ENCODE peak calls at places on chromosomes 1 and 21, in four cellular contexts. B, G, P and Z are unnamed samples.

GRCh38 chr21:44992608-44993031 is 52.8 kb downstream of the SLX9 start:
- DNase-seq in G (no peak), P (no peak), B (no peak), Z (no peak)

GRCh38 chr1:41623736-41624135 is 139.3 kb upstream of the EDN2 start:
- DNase-seq in G (no peak), B (no peak), P (no peak), Z (no peak)

GRCh38 chr1:61087574-61087973 is 5.2 kb downstream of the NFIA start:
- DNase-seq in P (no peak), G (no peak), B (no peak), Z (no peak)

GRCh38 chr1:95323117-95323516 is 89.1 kb downstream of the RWDD3 start:
- DNase-seq in G (no peak), P (peak), B (no peak), Z (no peak)

GRCh38 chr21:44967082-44968047 is 27.5 kb downstream of the SLX9 start:
- DNase-seq in B (no peak), P (no peak), G (no peak), Z (no peak)

GRCh38 chr1:192903142-192903541 is 94.3 kb downstream of the RGS2 start:
- DNase-seq in P (no peak), G (no peak), B (no peak), Z (no peak)

GRCh38 chr1:53657891-53658396 is 81.0 kb downstream of the GLIS1 start:
- DNase-seq in P (no peak), G (no peak), B (no peak), Z (no peak)

GRCh38 chr1:23436520-23437354 is 12.2 kb upstream of the TCEA3 start:
- DNase-seq in P (no peak), B (peak), G (no peak), Z (peak)

GRCh38 chr1:94418664-94419655 is 771 bp downstream of the ABCD3 start:
- DNase-seq in B (peak), G (no peak), P (no peak), Z (peak)

GRCh38 chr1:162596514-162597170 is 35.1 kb downstream of the UAP1 start:
- DNase-seq in B (no peak), G (no peak), P (peak), Z (no peak)

GRCh38 chr1:212463565-212464270 is 31.0 kb downstream of the NENF start:
- DNase-seq in G (no peak), B (no peak), P (no peak), Z (no peak)

GRCh38 chr1:1080951-1081310 is 6.8 kb upstream of the RNF223 start:
- DNase-seq in P (no peak), B (peak), G (no peak), Z (no peak)

GRCh38 chr1:223429313-223429731 is 36.1 kb downstream of the CCDC185 start:
- DNase-seq in P (no peak), B (no peak), G (no peak), Z (no peak)

GRCh38 chr1:114428083-114428754 is 82.8 kb downstream of the TRIM33 start:
- DNase-seq in G (no peak), B (no peak), P (no peak), Z (peak)

GRCh38 chr1:162285149-162285561 is 91.5 kb downstream of the SPATA46 start:
- DNase-seq in P (peak), G (no peak), B (no peak), Z (no peak)

GRCh38 chr1:244041475-244042100 is 9.5 kb upstream of the ZBTB18 start:
- DNase-seq in B (no peak), P (no peak), G (no peak), Z (no peak)

GRCh38 chr1:231951399-231951798 is 324.8 kb downstream of the DISC1 start:
- DNase-seq in P (no peak), B (no peak), G (no peak), Z (no peak)

GRCh38 chr1:231460614-231461013 is 38.5 kb upstream of the EGLN1 start:
- DNase-seq in P (no peak), B (no peak), G (peak), Z (no peak)

GRCh38 chr1:156310962-156311361 is 11.9 kb upstream of the VHLL start:
- DNase-seq in P (no peak), G (no peak), B (no peak), Z (no peak)

GRCh38 chr1:230976825-230977747 is 1.6 kb downstream of the TTC13 start:
- DNase-seq in G (no peak), B (no peak), P (no peak), Z (no peak)

GRCh38 chr1:220093361-220094015 is 444 bp upstream of the IARS2 start:
- DNase-seq in P (no peak), G (no peak), B (no peak), Z (peak)

GRCh38 chr1:154998818-154999650 is 3.6 kb upstream of the ZBTB7B start:
- DNase-seq in P (no peak), B (peak), G (peak), Z (peak)

GRCh38 chr1:147794570-147794969 is 34.2 kb upstream of the GJA5 start:
- DNase-seq in P (no peak), G (no peak), B (no peak), Z (no peak)

GRCh38 chr1:63674865-63675815 is 81.9 kb downstream of the PGM1 start:
- DNase-seq in P (no peak), B (no peak), G (no peak), Z (no peak)

GRCh38 chr1:5637171-5637570 is 355.1 kb downstream of the NPHP4 start:
- DNase-seq in G (no peak), B (no peak), P (no peak), Z (no peak)

GRCh38 chr1:96362623-96363022 is 359.0 kb upstream of the PTBP2 start:
- DNase-seq in B (no peak), G (no peak), P (peak), Z (no peak)

GRCh38 chr1:63073530-63074306 is 248.6 kb upstream of the FOXD3 start:
- DNase-seq in G (no peak), B (no peak), P (no peak), Z (no peak)

GRCh38 chr1:45640293-45640692 is 16.4 kb upstream of the CCDC17 start:
- DNase-seq in B (no peak), G (no peak), P (peak), Z (no peak)
- TF ChIP-seq BHLHE40 in B (no peak), G (no peak), P (no peak), Z (no peak)

DNA sequence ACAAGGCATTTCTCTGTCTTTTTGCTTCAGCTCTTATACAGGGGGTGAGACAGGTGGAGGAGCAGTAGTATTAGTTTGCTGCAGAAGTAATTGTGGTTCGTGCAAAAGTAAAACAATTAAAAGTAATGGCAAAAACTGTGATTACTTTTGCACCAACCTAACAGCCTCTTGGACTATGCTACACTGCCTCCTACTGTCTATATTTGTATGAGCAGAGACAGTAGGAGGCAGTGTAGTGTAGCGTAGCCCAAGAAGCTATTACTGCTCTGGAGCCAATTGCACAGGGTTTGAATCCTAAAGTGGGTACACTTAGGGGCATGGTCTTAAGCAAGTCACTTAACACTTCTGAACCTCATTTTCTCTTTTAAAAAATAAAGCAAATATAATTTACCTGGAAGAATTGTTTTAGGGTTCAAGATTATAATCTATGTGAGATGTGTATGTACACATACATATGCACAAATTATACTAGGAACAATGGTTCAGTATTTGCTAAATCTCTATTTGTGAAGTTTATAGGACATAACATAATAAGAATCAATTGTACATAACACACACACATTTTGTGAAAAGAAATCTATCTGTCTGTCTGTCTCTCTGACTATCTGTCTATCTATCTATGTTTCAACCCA is 103.8 kb downstream of the BRINP3 start:
- DNase-seq in P (peak), B (no peak), G (no peak), Z (peak)
- TF ChIP-seq TARDBP in P (no peak), B (no peak), G (no peak), Z (no peak)

DNA sequence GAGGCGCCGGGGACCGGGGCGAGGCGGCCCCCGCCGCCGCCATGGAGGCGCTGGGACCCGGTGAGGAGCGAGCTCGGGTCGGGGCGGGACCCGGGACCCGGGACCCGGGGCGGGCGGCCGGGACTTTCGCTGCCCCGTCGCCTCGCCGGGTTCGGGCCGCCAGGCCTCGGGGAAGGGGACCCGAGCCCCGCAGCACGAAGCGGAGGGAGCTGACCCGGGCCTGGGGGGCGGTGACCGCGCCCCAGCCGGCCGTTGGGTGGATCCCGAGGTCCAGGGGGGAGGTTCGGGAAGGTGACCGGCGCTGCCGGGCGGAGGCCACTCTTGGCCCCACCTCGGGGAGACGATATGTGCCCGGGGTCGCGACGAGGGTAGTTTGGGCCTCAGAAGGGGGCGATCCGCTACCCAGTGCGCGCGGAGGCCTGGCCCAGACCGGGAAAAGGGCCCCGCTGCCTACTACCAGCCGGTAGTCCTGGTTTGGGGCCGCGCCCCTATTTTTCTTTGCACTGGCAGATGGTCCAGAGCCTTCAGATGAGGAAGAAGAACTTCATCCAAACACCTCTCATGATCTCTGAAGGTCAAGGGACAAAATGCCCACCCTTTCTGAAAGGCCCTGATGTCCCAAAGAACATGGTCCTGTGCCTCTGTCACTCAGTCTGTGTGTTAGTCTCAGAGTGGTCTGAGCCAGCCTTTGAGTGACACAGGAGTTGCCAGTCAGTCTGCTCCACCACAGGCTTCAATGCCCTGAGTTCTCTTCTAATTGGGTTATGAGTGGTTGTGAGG is 750 bp downstream of the AGO4 start:
- DNase-seq in P (peak), B (peak), G (no peak), Z (peak)
- TF ChIP-seq BHLHE40 in P (no peak), B (no peak), G (no peak), Z (no peak)

GRCh38 chr1:201305815-201306214 is 22.5 kb downstream of the PKP1 start:
- DNase-seq in P (no peak), B (no peak), G (no peak), Z (no peak)

GRCh38 chr1:201307760-201308499 is 24.6 kb downstream of the PKP1 start:
- DNase-seq in P (no peak), G (no peak), B (no peak), Z (no peak)

GRCh38 chr1:201309420-201309819 is 26.1 kb downstream of the PKP1 start:
- DNase-seq in P (peak), G (no peak), B (peak), Z (peak)

GRCh38 chr1:201304126-201304525 is 20.8 kb downstream of the PKP1 start:
- DNase-seq in P (no peak), B (no peak), G (no peak), Z (no peak)

GRCh38 chr1:201307239-201307638 is 23.9 kb downstream of the PKP1 start:
- DNase-seq in G (no peak), B (no peak), P (no peak), Z (no peak)
- TF ChIP-seq TARDBP in G (no peak), B (no peak), P (no peak), Z (no peak)

GRCh38 chr1:31013187-31013864 is 52.2 kb downstream of the PUM1 start:
- DNase-seq in B (no peak), G (no peak), P (peak), Z (no peak)
- TF ChIP-seq BHLHE40 in B (no peak), G (no peak), P (no peak), Z (no peak)